ENCODE peak calls at places on chromosomes 2 and 18, in four cellular contexts. W is H9, N is neuronal stem cell, E is IMR-90. A is an unnamed sample.

GRCh38 chr2:16261071-16261470 is 320.7 kb downstream of the MYCN start:
- DNase-seq in W (no peak), E (no peak), N (no peak), A (no peak)

GRCh38 chr2:233124449-233125080 is 64.4 kb downstream of the INPP5D start:
- DNase-seq in E (no peak), W (no peak), N (no peak), A (no peak)

GRCh38 chr2:108627911-108628567 is 91.2 kb upstream of the RANBP2 start:
- DNase-seq in E (no peak), N (no peak), W (no peak), A (no peak)

GRCh38 chr18:48613589-48613988 is 74.8 kb downstream of the CTIF start:
- DNase-seq in N (no peak), E (peak), W (no peak), A (no peak)

GRCh38 chr2:29526587-29527586 is 394.5 kb downstream of the ALK start:
- DNase-seq in E (no peak), W (no peak), N (no peak), A (no peak)

GRCh38 chr2:234137400-234138014 is 87.0 kb downstream of the SPP2 start:
- DNase-seq in W (no peak), E (peak), N (no peak), A (no peak)

GRCh38 chr2:225337183-225337582 is 62.3 kb upstream of the NYAP2 start:
- DNase-seq in N (peak), E (peak), W (no peak), A (peak)

GRCh38 chr2:233817305-233817980 is 36.9 kb downstream of the HJURP start:
- DNase-seq in E (peak), N (no peak), W (no peak), A (no peak)

GRCh38 chr2:195612515-195613495 is 44.2 kb upstream of the SLC39A10 start:
- DNase-seq in W (peak), E (peak), N (peak), A (peak)

GRCh38 chr2:43872151-43872550 is 33.4 kb downstream of the ABCG8 start:
- DNase-seq in E (no peak), W (no peak), N (no peak), A (no peak)

GRCh38 chr2:41846962-41847361 is 200.9 kb upstream of the PKDCC start:
- DNase-seq in E (no peak), N (no peak), W (no peak), A (no peak)

GRCh38 chr2:127582863-127583861 is 47.7 kb downstream of the MYO7B start:
- DNase-seq in W (no peak), E (no peak), N (no peak), A (no peak)

GRCh38 chr18:46333371-46334199 is 229.4 kb downstream of the HAUS1 start:
- DNase-seq in N (peak), W (no peak), E (no peak), A (peak)

GRCh38 chr18:69000366-69000765 is 202.5 kb downstream of the CCDC102B start:
- DNase-seq in W (no peak), N (no peak), E (peak), A (peak)

GRCh38 chr2:177806025-177806424 is 266.6 kb downstream of the PDE11A start:
- DNase-seq in W (no peak), E (no peak), N (no peak), A (no peak)

GRCh38 chr2:23620841-23621341 is 235.9 kb downstream of the KLHL29 start:
- DNase-seq in W (no peak), N (no peak), E (peak), A (peak)

GRCh38 chr2:150532883-150533282 is 45.4 kb upstream of the RND3 start:
- DNase-seq in E (peak), N (no peak), W (no peak), A (no peak)

GRCh38 chr18:25422230-25422629 is 70.3 kb upstream of the ZNF521 start:
- DNase-seq in E (peak), W (no peak), N (no peak), A (peak)

GRCh38 chr2:79292231-79292785 is 132.8 kb upstream of the REG3A start:
- DNase-seq in W (no peak), N (no peak), E (no peak), A (no peak)
- H3K18ac ChIP-seq in W (no peak), N (no peak), E (no peak), A (no peak)

DNA sequence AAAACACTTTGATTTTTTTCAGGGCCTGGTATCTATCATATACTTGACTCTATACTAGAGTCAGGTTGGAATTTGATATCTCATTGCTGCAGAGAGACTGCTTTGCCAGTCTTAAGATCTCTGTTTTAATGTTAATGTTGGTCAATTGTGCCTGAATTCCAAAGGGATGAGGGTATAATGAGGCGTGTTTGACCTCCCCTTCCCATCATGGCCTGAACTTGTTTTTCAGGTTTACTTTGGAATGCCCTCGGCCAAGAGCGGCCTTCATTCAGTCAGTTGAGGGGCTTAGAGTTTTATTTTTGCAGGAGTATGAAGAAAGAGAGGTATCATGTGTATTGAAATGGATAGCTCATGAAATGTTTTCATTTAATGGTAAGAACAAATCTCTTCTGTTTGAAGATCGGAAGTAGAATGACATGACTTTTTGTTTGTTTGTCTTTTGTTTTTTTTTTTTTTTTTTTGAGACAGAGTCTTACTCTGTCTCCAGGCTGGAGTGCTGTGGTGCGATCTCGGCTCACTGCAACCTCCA is 119.0 kb downstream of the KIAA1328 start:
- DNase-seq in W (peak), E (no peak), N (no peak), A (no peak)
- H2BK5ac ChIP-seq in W (no peak), E (no peak), N (no peak), A (no peak)

DNA sequence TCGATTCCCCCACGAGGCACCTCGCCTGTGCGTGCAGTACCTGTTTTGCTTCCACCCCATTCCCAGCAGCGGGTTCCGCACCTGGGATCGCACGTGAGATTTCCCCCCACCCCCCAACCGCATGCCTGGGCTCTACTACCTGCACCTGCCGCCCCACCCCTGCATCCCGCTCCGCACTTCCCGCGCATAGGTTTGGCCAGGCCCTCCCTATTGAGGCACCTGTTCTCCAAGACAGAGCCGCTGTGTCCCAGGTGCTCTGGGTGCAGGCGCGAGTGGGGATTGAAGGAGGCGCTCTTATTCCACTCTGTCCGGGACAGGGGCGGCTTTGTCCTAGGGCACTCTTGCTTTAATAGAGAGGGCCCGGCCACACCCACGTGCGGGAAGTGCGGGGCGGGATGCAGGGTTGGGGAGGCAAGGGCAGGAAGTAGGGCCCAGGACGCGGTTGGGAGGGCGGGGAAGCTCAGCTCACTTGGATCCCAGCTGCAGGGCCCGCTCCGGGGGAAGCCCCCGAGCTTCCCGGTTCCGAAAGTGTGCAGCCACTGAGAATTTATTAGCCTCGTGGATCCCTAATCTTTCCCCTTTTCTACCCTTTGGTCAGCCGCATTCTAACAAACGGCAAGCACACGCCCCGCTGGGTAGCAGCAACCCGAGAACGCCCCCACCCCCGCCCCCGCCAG is 698 bp upstream of the MOCOS start:
- DNase-seq in N (no peak), E (no peak), W (peak), A (peak)
- H3K18ac ChIP-seq in N (peak), E (peak), W (no peak), A (no peak)

GRCh38 chr18:12883003-12883683 is 894 bp downstream of the PTPN2 start:
- DNase-seq in W (no peak), N (no peak), E (no peak), A (peak)
- H2BK5ac ChIP-seq in W (no peak), N (peak), E (peak), A (peak)